ENCODE peak calls at places on chromosome 22, in eight cellular contexts. J, U, Q, F, V, R, B and A are unnamed samples.
A peak's percentile ranks its signal among the peaks of the same experiment; 100 is the strongest.

GRCh38 chr22:23370251-23370650 is 189.9 kb downstream of the BCR start:
- DNase-seq in U (no peak), F (no peak), J (no peak), Q (no peak), B (no peak), V (no peak), R (no peak), A (no peak)

GRCh38 chr22:21967693-21968271 is 14.8 kb downstream of the TOP3B start:
- DNase-seq in F (no peak), Q (no peak), B (no peak), V (no peak), J (no peak), R (no peak), U (no peak), A (no peak)

GRCh38 chr22:19039796-19040580 is 82.2 kb downstream of the DGCR2 start:
- DNase-seq in R (no peak), F (no peak), B (no peak), V (no peak), Q (no peak), U (no peak), J (no peak), A (no peak)

GRCh38 chr22:40540265-40540664 is 96.3 kb downstream of the MRTFA start:
- DNase-seq in R (no peak), F (no peak), Q (no peak), V (no peak), B (no peak), J (peak; percentile 40), U (no peak), A (no peak)

GRCh38 chr22:32265882-32266767 is 11.0 kb upstream of the SLC5A4 start:
- DNase-seq in V (peak; percentile 35), R (peak; percentile 86), U (peak; percentile 80), Q (peak; percentile 70), F (peak; percentile 73), B (peak; percentile 81), J (peak; percentile 89), A (peak; percentile 12)

GRCh38 chr22:24087071-24087795 is 76.1 kb downstream of the CABIN1 start:
- DNase-seq in Q (no peak), F (no peak), V (no peak), J (no peak), R (no peak), B (no peak), U (no peak), A (no peak)

GRCh38 chr22:23179381-23180294 is 671 bp upstream of the BCR start:
- DNase-seq in V (no peak), U (peak; percentile 43), B (no peak), J (peak; percentile 28), R (no peak), F (no peak), Q (peak; percentile 32), A (no peak)

GRCh38 chr22:40560551-40560950 is 76.0 kb downstream of the MRTFA start:
- DNase-seq in Q (no peak), R (no peak), U (no peak), V (no peak), B (peak; percentile 73), F (no peak), J (no peak), A (no peak)

GRCh38 chr22:46963672-46964545 is 201.5 kb downstream of the TBC1D22A start:
- DNase-seq in V (no peak), U (no peak), Q (no peak), F (no peak), J (no peak), B (no peak), R (no peak), A (no peak)

GRCh38 chr22:38754247-38755154 is 1.3 kb downstream of the SUN2 start:
- DNase-seq in B (peak; percentile 50), U (peak; percentile 71), Q (peak; percentile 74), V (no peak), R (no peak), J (peak; percentile 84), F (no peak), A (no peak)

GRCh38 chr22:49107961-49108530 is 719.6 kb downstream of the BRD1 start:
- DNase-seq in J (no peak), V (no peak), R (no peak), U (no peak), Q (no peak), F (no peak), B (no peak), A (no peak)

GRCh38 chr22:38618258-38618657 is 37.9 kb downstream of the FAM227A start:
- DNase-seq in Q (no peak), U (no peak), V (no peak), R (no peak), F (no peak), B (no peak), J (no peak), A (no peak)

GRCh38 chr22:33923033-33923432 is 2.8 kb upstream of the LARGE1 start:
- DNase-seq in Q (no peak), J (no peak), R (no peak), B (peak; percentile 48), F (no peak), V (no peak), U (no peak), A (no peak)

GRCh38 chr22:39527481-39527961 is 5.0 kb downstream of the RPS19BP1 start:
- DNase-seq in V (no peak), U (no peak), J (peak; percentile 51), B (peak; percentile 41), Q (peak; percentile 85), F (no peak), R (no peak), A (no peak)

GRCh38 chr22:46219650-46220049 is 30.4 kb downstream of the CDPF1 start:
- DNase-seq in B (no peak), Q (no peak), V (no peak), J (no peak), R (no peak), U (no peak), F (no peak), A (no peak)

GRCh38 chr22:31093956-31094622 is 13.0 kb downstream of the SMTN start:
- DNase-seq in B (no peak), F (no peak), V (no peak), R (no peak), U (no peak), Q (no peak), J (no peak), A (peak; percentile 5)

GRCh38 chr22:31094741-31095140 is 12.6 kb downstream of the SELENOM start:
- DNase-seq in F (no peak), J (no peak), V (no peak), Q (no peak), B (no peak), U (no peak), R (no peak), A (peak; percentile 7)

GRCh38 chr22:31097941-31098632 is 9.3 kb downstream of the SELENOM start:
- DNase-seq in V (no peak), B (no peak), F (no peak), Q (no peak), U (no peak), R (no peak), J (peak; percentile 38), A (no peak)

GRCh38 chr22:31096637-31097274 is 10.6 kb downstream of the SELENOM start:
- DNase-seq in J (peak; percentile 72), F (no peak), R (no peak), V (no peak), B (no peak), U (no peak), Q (no peak), A (peak; percentile 6)

GRCh38 chr22:31095637-31096249 is 11.6 kb downstream of the SELENOM start:
- DNase-seq in F (no peak), R (no peak), U (no peak), V (no peak), Q (no peak), B (no peak), J (no peak), A (peak; percentile 6)
- TF ChIP-seq CTCF in F (no peak), R (no peak), U (no peak), V (no peak), Q (no peak), B (no peak), J (no peak), A (no peak)

GRCh38 chr22:41612626-41613025 is 8.2 kb downstream of the DESI1 start:
- DNase-seq in B (no peak), Q (no peak), U (no peak), F (no peak), V (no peak), R (no peak), J (no peak), A (no peak)

GRCh38 chr22:41608386-41608785 is 12.5 kb downstream of the DESI1 start:
- DNase-seq in J (no peak), Q (no peak), B (no peak), R (no peak), F (no peak), V (no peak), U (no peak), A (no peak)

DNA sequence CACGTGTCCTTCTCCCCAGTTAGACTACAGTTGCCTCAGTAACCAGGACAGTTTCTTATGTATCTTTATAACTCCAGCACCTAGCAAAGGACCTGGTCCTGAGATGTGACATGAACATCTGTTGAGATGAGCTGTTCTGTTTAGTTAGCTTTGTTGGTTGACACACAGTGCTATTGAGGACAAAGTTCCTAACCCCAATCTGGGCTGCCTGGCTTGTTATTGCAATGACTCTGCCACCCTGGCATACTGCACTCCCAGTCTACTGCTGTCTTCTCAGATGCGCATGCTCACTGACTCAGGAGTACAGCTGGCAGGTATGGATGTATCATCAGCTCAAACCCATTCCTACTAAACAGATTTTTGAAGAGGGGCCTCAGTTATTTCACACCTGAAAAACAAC is 7.4 kb downstream of the DESI1 start:
- DNase-seq in F (no peak), V (no peak), J (no peak), R (no peak), Q (no peak), U (no peak), B (no peak), A (no peak)
- TF ChIP-seq CTCF in F (no peak), V (no peak), J (no peak), R (no peak), Q (no peak), U (no peak), B (no peak), A (no peak)

GRCh38 chr22:45008853-45009751 is 703 bp downstream of the PHF21B start:
- DNase-seq in V (peak; percentile 14), R (no peak), B (peak; percentile 9), F (peak; percentile 25), J (peak; percentile 39), U (peak; percentile 34), Q (no peak), A (no peak)
- TF ChIP-seq CTCF in V (no peak), R (no peak), B (no peak), F (no peak), J (no peak), U (no peak), Q (no peak), A (no peak)

DNA sequence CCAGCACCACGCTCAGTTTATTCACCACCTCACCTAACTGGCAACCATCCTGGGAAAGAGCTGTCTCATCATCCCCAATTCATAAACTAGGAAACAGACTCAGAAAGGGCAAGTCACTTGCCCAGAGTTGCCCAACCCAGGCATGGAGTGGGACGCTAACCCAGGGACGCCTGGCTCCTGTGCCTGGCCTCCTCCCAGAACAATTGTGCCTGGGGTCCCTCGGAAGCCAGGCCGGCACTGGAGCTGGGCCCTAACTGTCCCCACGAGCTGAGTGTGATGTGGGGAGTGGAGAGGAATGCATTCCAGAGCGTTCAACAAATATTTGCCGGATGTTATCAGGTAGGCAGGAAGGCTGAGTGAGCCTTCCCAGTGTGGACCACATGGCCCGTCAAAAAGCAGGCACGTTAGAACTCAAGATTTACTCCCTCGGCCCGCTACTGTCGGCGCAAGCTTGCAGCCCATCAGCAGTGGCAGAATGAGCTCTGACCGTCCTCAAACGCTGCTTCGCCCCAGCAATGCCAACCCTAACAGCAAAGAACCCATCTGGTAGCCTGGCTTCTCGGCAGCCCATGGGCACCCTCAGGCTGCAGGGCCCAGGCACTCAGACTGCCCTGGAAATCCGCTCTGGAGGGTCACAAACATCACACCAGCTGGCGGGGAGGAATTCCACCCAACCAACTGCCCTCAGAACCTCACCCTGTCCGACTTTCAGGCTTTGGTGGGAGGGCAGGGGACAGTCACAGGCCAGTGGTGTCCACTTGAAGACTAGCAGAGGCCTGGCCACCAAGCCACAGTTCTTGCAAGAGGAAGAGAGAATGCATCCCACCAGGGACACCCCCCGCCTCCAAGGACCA is 35.6 kb downstream of the MYH9 start:
- DNase-seq in F (no peak), B (peak; percentile 45), J (no peak), V (no peak), U (no peak), R (no peak), Q (no peak), A (no peak)
- TF ChIP-seq CTCF in F (no peak), B (no peak), J (no peak), V (no peak), U (no peak), R (no peak), Q (no peak), A (no peak)